ENCODE peak calls at places on chromosomes 12 and 14, in ten cellular contexts. Z, K, S, H, G, R, N, I, L and M are unnamed samples.

GRCh38 chr12:122458105-122459035 is 35.9 kb upstream of the CLIP1 start:
- DNase-seq in Z (no peak), K (peak), S (no peak), H (no peak), G (no peak), R (no peak), N (no peak), I (no peak), L (no peak), M (no peak)

GRCh38 chr14:91341331-91342242 is 76.0 kb downstream of the CCDC88C start:
- DNase-seq in Z (no peak), K (no peak), S (no peak), H (no peak), G (no peak), R (no peak), N (peak), I (no peak), L (no peak), M (no peak)

GRCh38 chr12:80892597-80893445 is 44.9 kb downstream of the LIN7A start:
- DNase-seq in Z (peak), K (no peak), S (no peak), H (no peak), G (no peak), R (no peak), N (no peak), I (no peak), L (no peak), M (no peak)

GRCh38 chr14:55117816-55118441 is 11.1 kb upstream of the LGALS3 start:
- DNase-seq in Z (no peak), K (no peak), S (no peak), H (no peak), G (no peak), R (no peak), N (no peak), I (peak), L (peak), M (no peak)

GRCh38 chr14:88164906-88165534 is 158.0 kb downstream of the KCNK10 start:
- DNase-seq in Z (no peak), K (no peak), S (no peak), H (no peak), G (no peak), R (no peak), N (no peak), I (no peak), L (no peak), M (no peak)

GRCh38 chr14:75229923-75230792 is 48.5 kb upstream of the FOS start:
- DNase-seq in Z (peak), K (no peak), S (peak), H (no peak), G (no peak), R (peak), N (peak), I (peak), L (peak), M (peak)

GRCh38 chr12:49440031-49440430 is 72.8 kb downstream of the SPATS2 start:
- DNase-seq in Z (no peak), K (no peak), S (no peak), H (no peak), G (no peak), R (no peak), N (no peak), I (no peak), L (no peak), M (no peak)

GRCh38 chr12:104951759-104952509 is 6.2 kb downstream of the SLC41A2 start:
- DNase-seq in Z (no peak), K (no peak), S (no peak), H (no peak), G (no peak), R (no peak), N (no peak), I (no peak), L (no peak), M (no peak)

GRCh38 chr12:46472893-46473633 is 100.5 kb upstream of the SLC38A2 start:
- DNase-seq in Z (peak), K (no peak), S (no peak), H (no peak), G (no peak), R (no peak), N (no peak), I (peak), L (no peak), M (peak)

GRCh38 chr14:21525995-21526671 is at the start of gene SALL2:
- DNase-seq in Z (peak), K (peak), S (peak), H (peak), G (peak), R (peak), N (peak), I (peak), L (no peak), M (no peak)

GRCh38 chr14:95496690-95497241 is 19.7 kb downstream of the SYNE3 start:
- DNase-seq in Z (peak), K (peak), S (no peak), H (no peak), G (no peak), R (no peak), N (no peak), I (peak), L (peak), M (no peak)

GRCh38 chr12:21852251-21852650 is 77.7 kb upstream of the KCNJ8 start:
- DNase-seq in Z (peak), K (no peak), S (no peak), H (no peak), G (no peak), R (no peak), N (no peak), I (no peak), L (no peak), M (peak)

GRCh38 chr14:39015360-39015961 is 87.6 kb downstream of the SEC23A start:
- DNase-seq in Z (peak), K (no peak), S (no peak), H (peak), G (peak), R (no peak), N (peak), I (peak), L (peak), M (peak)

GRCh38 chr12:46523863-46524770 is 151.5 kb upstream of the SLC38A2 start:
- DNase-seq in Z (peak), K (no peak), S (peak), H (no peak), G (no peak), R (no peak), N (no peak), I (peak), L (no peak), M (peak)

GRCh38 chr12:68237523-68238070 is 12.0 kb upstream of the IL26 start:
- DNase-seq in Z (peak), K (no peak), S (no peak), H (no peak), G (no peak), R (no peak), N (no peak), I (no peak), L (no peak), M (no peak)

GRCh38 chr14:88463318-88463717 is 77.9 kb downstream of the SPATA7 start:
- DNase-seq in Z (no peak), K (no peak), S (no peak), H (peak), G (no peak), R (no peak), N (no peak), I (peak), L (peak), M (no peak)

GRCh38 chr12:53677612-53678133 is 1.8 kb upstream of the ATP5MC2 start:
- DNase-seq in Z (peak), K (no peak), S (no peak), H (no peak), G (peak), R (no peak), N (no peak), I (peak), L (no peak), M (no peak)

GRCh38 chr12:89707992-89708792 is 446 bp downstream of the ATP2B1 start:
- DNase-seq in Z (no peak), K (peak), S (peak), H (peak), G (peak), R (peak), N (no peak), I (peak), L (no peak), M (no peak)

GRCh38 chr14:38705220-38705619 is 397.8 kb downstream of the SEC23A start:
- DNase-seq in Z (no peak), K (no peak), S (no peak), H (no peak), G (no peak), R (no peak), N (no peak), I (no peak), L (no peak), M (no peak)